ENCODE peak calls at places on chromosome 16, in five cellular contexts. K, B, Q, R and M are unnamed samples.

GRCh38 chr16:68893710-68894705 is 50.7 kb downstream of the TANGO6 start:
- DNase-seq in R (peak), Q (no peak), B (peak), K (no peak), M (no peak)

GRCh38 chr16:85746431-85747227 is 4.3 kb downstream of the C16orf74 start:
- DNase-seq in B (no peak), R (peak), K (no peak), Q (no peak), M (peak)

GRCh38 chr16:16121185-16121727 is 102.0 kb downstream of the ABCC6 start:
- DNase-seq in R (no peak), K (no peak), B (no peak), Q (no peak), M (no peak)

GRCh38 chr16:68290455-68290854 is 20.3 kb downstream of the SLC7A6OS start:
- DNase-seq in R (no peak), Q (no peak), B (no peak), K (no peak), M (no peak)

GRCh38 chr16:51538707-51539604 is 387.9 kb upstream of the SALL1 start:
- DNase-seq in B (no peak), R (peak), K (no peak), Q (no peak), M (peak)

GRCh38 chr16:78005881-78006280 is 16.5 kb upstream of the CLEC3A start:
- DNase-seq in R (no peak), B (no peak), Q (no peak), K (no peak), M (no peak)

GRCh38 chr16:21100447-21100846 is 50.2 kb downstream of the DNAH3 start:
- DNase-seq in K (no peak), B (no peak), R (peak), Q (no peak), M (peak)

GRCh38 chr16:66898207-66898606 is 17.9 kb downstream of the PDP2 start:
- DNase-seq in R (peak), B (no peak), K (no peak), Q (peak), M (peak)

GRCh38 chr16:70422543-70422942 is 16.4 kb downstream of the ST3GAL2 start:
- DNase-seq in Q (no peak), K (no peak), B (no peak), R (no peak), M (no peak)

GRCh38 chr16:11128211-11129123 is 127.5 kb downstream of the SOCS1 start:
- DNase-seq in R (peak), K (no peak), B (peak), Q (peak), M (peak)

GRCh38 chr16:82830944-82831343 is 204.2 kb downstream of the CDH13 start:
- DNase-seq in Q (no peak), B (no peak), R (no peak), K (no peak), M (no peak)

GRCh38 chr16:57988929-57989328 is 11.5 kb downstream of the ZNF319 start:
- DNase-seq in B (peak), Q (no peak), R (no peak), K (no peak), M (no peak)

GRCh38 chr16:54655171-54655590 is 275.5 kb upstream of the IRX5 start:
- DNase-seq in K (no peak), Q (peak), R (no peak), B (peak), M (no peak)

GRCh38 chr16:81896902-81897301 is 114.4 kb downstream of the SDR42E1 start:
- DNase-seq in Q (peak), R (no peak), K (no peak), B (no peak), M (no peak)

GRCh38 chr16:71673190-71673956 is 47.4 kb downstream of the MARVELD3 start:
- DNase-seq in Q (no peak), K (no peak), R (no peak), B (no peak), M (no peak)

GRCh38 chr16:52128407-52128806 is 418.5 kb downstream of the TOX3 start:
- DNase-seq in Q (no peak), B (no peak), K (no peak), R (no peak), M (no peak)

GRCh38 chr16:71358464-71359031 is at the start of gene CALB2:
- DNase-seq in Q (peak), B (peak), R (peak), K (peak), M (peak)

GRCh38 chr16:82031116-82032084 is 3.7 kb upstream of the HSD17B2 start:
- DNase-seq in R (peak), Q (no peak), K (peak), B (no peak), M (peak)

DNA sequence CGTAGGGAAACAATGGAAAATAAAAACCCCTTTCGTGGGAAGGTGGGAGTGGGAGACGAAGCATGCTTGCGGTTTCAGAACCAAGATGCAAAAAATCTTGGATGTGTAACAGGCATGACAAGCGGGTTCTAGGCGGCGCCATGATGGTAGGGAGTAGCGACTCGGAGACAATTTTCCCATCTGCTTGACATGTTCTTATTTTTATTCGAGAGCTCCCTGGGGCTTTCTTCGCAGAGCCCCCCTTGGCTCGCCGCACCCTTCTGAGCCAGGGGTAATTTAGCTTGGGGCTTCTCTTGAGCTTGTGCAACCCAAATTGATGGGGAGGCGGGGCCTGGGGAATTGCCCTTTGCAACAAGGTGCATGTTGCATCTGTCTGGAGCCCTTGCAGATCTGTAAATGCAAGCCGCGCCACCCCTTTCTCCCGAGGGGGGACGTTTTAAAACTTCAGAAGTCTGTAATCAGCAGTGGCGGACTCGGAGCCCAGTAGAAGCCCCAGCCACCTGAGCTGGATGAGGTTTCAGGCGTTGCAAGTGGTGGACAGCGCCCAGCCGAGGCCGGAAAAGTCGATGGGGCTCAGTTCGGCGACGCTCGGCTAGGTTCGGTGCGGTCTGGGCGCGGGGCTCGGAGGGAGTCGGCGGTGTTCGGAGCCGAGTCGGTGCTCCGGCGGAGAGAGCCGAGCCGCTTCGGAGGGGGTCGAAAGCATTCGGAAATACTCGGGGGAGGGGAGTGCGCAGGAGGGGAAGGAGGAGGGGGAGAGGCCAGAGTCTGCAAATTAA is 2.9 kb downstream of the GNAO1 start:
- DNase-seq in B (peak), Q (peak), K (peak), R (peak), M (peak)
- TF ChIP-seq CTCF in B (no peak), Q (no peak), K (no peak), R (no peak), M (no peak)

GRCh38 chr16:8867483-8868271 is 1.1 kb downstream of the CARHSP1 start:
- DNase-seq in B (peak), K (peak), R (no peak), Q (peak), M (no peak)

GRCh38 chr16:8864480-8864879 is 4.3 kb downstream of the CARHSP1 start:
- DNase-seq in Q (no peak), B (no peak), R (no peak), K (no peak), M (no peak)

GRCh38 chr16:8865145-8865882 is 3.5 kb downstream of the CARHSP1 start:
- DNase-seq in Q (no peak), R (no peak), K (no peak), B (no peak), M (no peak)

GRCh38 chr16:8866884-8867482 is 1.8 kb downstream of the CARHSP1 start:
- DNase-seq in R (no peak), B (no peak), Q (no peak), K (no peak), M (no peak)

DNA sequence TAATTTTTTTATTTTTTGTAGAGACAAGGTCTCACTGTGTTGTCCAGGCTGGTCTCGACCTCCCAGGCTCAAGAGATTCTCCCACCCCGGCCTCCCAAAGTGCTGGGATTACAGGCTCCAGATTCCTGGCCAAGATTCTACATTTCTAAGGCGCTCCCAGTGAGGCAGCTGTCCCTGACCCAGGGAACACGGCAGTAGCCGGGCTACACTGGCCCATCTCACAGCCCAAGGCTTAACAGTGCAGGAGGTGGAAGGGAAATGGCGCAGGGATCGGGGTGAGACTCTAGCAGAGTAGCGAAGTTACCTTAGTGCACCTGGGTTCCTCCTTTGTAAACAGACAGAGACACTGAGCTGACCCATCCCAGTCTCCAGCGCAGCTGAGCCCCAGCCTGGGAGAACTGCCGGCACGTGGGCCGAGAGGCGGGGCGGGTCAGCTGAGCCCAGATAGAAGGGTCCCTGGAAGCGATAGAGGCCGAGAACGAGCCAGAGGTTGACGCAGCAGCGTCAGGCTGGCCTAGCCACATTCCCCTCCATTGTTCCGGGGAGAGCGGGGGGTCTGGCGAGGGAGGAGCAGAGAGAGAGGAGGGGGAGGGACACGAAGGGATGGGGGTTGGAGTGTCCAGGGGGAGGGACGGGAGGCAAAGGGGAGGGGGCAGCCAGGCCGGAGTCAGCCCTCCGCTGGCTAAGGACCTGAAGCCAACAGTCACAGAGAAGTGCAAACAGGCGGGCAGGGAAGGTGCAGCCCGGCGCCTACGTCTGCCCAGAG is 2.5 kb downstream of the CARHSP1 start:
- DNase-seq in R (no peak), B (peak), K (peak), Q (no peak), M (no peak)
- TF ChIP-seq CTCF in R (no peak), B (no peak), K (no peak), Q (no peak), M (no peak)

DNA sequence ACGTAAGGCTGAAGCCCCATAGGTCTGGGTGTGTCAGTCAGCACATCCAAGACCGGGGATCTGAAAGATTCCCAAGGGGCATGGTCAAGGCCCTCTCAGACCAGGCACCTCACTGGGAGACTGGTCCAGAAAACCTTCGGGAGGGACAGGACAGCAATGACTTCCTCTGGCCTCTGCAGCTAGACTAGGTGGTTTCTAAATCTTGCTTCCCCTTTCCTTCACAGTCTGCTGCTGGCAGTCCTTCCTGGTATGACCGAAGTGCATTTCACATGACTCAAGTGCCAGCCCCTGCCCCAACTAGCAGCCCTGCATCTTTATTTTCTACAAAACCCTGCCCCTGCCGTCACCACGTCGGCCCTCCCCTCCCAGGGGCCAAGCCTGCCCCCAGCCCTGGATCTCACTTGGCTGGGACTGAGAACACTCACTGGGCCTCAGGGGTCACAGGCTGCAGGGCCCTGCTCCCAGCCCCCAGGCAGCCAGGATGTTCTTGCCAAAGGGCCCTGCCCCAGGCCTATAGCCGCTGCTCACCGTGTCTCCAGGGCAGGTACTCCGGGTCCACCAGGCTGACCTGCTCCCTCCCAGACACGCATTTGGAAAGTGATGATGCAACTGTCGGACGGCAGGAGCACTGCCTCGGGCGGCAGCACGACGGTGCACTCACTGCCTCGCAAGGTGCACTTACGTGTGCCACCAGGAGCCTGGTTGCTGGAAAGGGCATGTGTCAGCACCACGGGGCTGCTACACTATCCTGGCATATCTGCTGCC is 18.2 kb downstream of the POLR3K start:
- DNase-seq in R (no peak), Q (no peak), K (no peak), B (no peak), M (no peak)
- TF ChIP-seq CTCF in R (no peak), Q (no peak), K (no peak), B (no peak), M (no peak)

DNA sequence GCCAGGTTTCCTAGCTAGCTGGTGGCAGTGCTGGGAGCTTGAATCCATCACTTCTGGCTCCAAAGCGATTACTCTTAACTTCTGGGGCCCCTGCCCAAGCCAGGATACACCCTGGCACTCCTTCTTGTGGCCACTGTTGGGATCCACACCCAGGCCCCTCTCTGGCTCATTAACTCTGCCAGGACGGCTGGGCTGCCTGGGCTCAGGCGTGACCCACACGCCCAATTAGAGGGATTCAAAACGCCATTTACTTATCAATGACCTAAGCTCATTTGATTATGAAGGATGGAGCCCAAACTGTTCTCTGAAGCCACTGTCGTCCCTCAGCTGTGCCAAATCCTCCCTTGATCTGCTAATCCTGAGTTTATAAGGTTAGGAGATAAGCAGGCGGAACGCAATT is 79.7 kb upstream of the BRD7 start:
- DNase-seq in K (no peak), R (no peak), B (no peak), Q (peak), M (no peak)
- TF ChIP-seq CTCF in K (no peak), R (no peak), B (no peak), Q (no peak), M (no peak)

GRCh38 chr16:88758227-88758943 is 26.6 kb downstream of the PIEZO1 start:
- DNase-seq in Q (no peak), K (no peak), R (no peak), B (no peak), M (no peak)

GRCh38 chr16:88758944-88759244 is 26.1 kb downstream of the PIEZO1 start:
- DNase-seq in K (no peak), Q (no peak), R (no peak), B (no peak), M (no peak)

GRCh38 chr16:88760424-88761142 is 24.4 kb downstream of the PIEZO1 start:
- DNase-seq in K (peak), Q (no peak), R (no peak), B (no peak), M (no peak)

GRCh38 chr16:88759976-88760350 is 25.1 kb downstream of the PIEZO1 start:
- DNase-seq in B (no peak), K (no peak), R (no peak), Q (no peak), M (no peak)

GRCh38 chr16:88759245-88759975 is 25.6 kb downstream of the PIEZO1 start:
- DNase-seq in B (no peak), K (peak), Q (no peak), R (peak), M (no peak)
- TF ChIP-seq CTCF in B (no peak), K (no peak), Q (no peak), R (no peak), M (no peak)

GRCh38 chr16:30974348-30974747 is 10.7 kb upstream of the HSD3B7 start:
- DNase-seq in Q (no peak), K (no peak), B (no peak), R (no peak), M (no peak)

GRCh38 chr16:30976486-30976885 is 8.5 kb upstream of the HSD3B7 start:
- DNase-seq in Q (no peak), R (no peak), K (no peak), B (no peak), M (no peak)

GRCh38 chr16:30969246-30969842 is 11.8 kb downstream of the SETD1A start:
- DNase-seq in R (no peak), K (no peak), B (no peak), Q (no peak), M (no peak)

GRCh38 chr16:30971298-30971697 is 13.7 kb upstream of the HSD3B7 start:
- DNase-seq in R (no peak), K (no peak), Q (no peak), B (no peak), M (no peak)

GRCh38 chr16:30972872-30973271 is 12.1 kb upstream of the HSD3B7 start:
- DNase-seq in Q (no peak), B (no peak), K (no peak), R (peak), M (peak)
- TF ChIP-seq CTCF in Q (no peak), B (no peak), K (no peak), R (peak), M (peak)

DNA sequence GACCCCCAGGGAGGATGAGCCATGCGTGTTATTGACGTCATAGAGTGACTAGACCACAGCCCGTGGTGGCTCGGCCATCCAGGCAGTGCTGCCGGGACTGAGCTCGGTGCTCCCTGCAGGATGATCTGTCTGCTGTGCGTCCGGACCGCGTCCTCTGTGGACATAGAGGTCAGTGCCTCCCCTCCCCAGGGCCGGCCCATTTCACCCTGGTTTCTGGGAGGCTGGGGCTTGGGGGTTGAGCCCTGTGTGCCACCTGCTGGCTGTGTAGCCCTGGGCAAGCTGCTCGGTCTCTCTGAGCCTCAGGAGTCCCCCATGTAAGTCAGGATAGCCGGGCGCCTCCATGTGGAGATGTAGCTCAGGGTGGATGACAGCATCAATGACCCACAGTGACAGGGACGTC is 8.3 kb downstream of the TSC2 start:
- DNase-seq in B (no peak), R (no peak), K (no peak), Q (no peak), M (no peak)
- TF ChIP-seq CTCF in B (peak), R (peak), K (no peak), Q (peak), M (peak)

GRCh38 chr16:47995354-47995753 is 160.4 kb downstream of the ABCC12 start:
- DNase-seq in K (no peak), R (no peak), Q (no peak), B (no peak), M (no peak)
- TF ChIP-seq CTCF in K (no peak), R (no peak), Q (no peak), B (no peak), M (peak)

GRCh38 chr16:27265982-27266381 is 2.6 kb downstream of the NSMCE1 start:
- DNase-seq in B (no peak), Q (no peak), K (no peak), R (no peak), M (no peak)

GRCh38 chr16:27267037-27267677 is 1.4 kb downstream of the NSMCE1 start:
- DNase-seq in B (no peak), Q (no peak), R (no peak), K (no peak), M (no peak)

GRCh38 chr16:27270389-27270788 is 1.8 kb upstream of the NSMCE1 start:
- DNase-seq in Q (no peak), K (no peak), B (no peak), R (no peak), M (no peak)

GRCh38 chr16:27269300-27270150 is 953 bp upstream of the NSMCE1 start:
- DNase-seq in Q (no peak), K (no peak), R (no peak), B (no peak), M (no peak)

GRCh38 chr16:27268376-27269299 is at the start of gene NSMCE1:
- DNase-seq in K (peak), B (peak), Q (peak), R (peak), M (peak)
- TF ChIP-seq CTCF in K (no peak), B (peak), Q (peak), R (peak), M (peak)

DNA sequence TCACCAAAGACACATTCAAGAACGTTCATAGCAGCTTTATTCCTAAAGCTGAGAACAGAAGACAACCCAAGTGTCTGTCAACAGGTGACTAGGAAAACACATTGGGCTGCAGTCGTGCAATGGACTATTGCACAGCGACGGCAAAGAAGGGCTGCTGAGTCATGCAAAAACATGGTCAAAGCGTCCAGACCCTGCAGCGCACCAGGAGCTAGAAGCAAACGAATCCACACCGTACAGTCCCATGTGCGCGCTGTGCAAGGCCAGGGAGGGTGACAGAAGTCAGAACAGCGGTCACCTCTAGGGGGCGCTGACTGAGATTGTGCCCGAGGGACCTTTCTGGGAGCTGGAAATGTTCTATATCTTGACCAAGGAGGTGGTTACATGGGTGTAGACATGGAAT is 266.4 kb downstream of the MAF start:
- DNase-seq in R (no peak), K (no peak), B (no peak), Q (no peak), M (no peak)
- TF ChIP-seq CTCF in R (no peak), K (no peak), B (peak), Q (no peak), M (no peak)